ENCODE peak calls at places on chromosomes 3 and 15, in eight cellular contexts. C, X, E, L, Y, Z, Q and S are unnamed samples.

GRCh38 chr3:95899911-95900310 is 914.5 kb upstream of the EPHA6 start:
- DNase-seq in C (no peak), X (no peak), E (no peak), L (no peak), Y (no peak), Z (no peak), Q (no peak), S (no peak)

GRCh38 chr3:58074997-58075396 is 66.8 kb downstream of the FLNB start:
- DNase-seq in C (no peak), X (no peak), E (no peak), L (no peak), Y (no peak), Z (no peak), Q (no peak), S (no peak)

GRCh38 chr3:9404680-9405079 is 7.3 kb downstream of the SETD5 start:
- DNase-seq in C (no peak), X (no peak), E (no peak), L (no peak), Y (no peak), Z (peak), Q (no peak), S (no peak)

GRCh38 chr3:101829066-101829830 is 20.1 kb upstream of the NFKBIZ start:
- DNase-seq in C (peak), X (no peak), E (no peak), L (peak), Y (peak), Z (no peak), Q (peak), S (peak)

GRCh38 chr3:171245796-171246453 is 214.3 kb downstream of the TNIK start:
- DNase-seq in C (no peak), X (no peak), E (no peak), L (no peak), Y (no peak), Z (no peak), Q (no peak), S (no peak)

GRCh38 chr3:171018151-171018935 is 8.2 kb downstream of the SLC2A2 start:
- DNase-seq in C (no peak), X (no peak), E (no peak), L (no peak), Y (no peak), Z (no peak), Q (no peak), S (no peak)

GRCh38 chr3:14918356-14918860 is 29.0 kb upstream of the NR2C2 start:
- DNase-seq in C (no peak), X (no peak), E (no peak), L (no peak), Y (no peak), Z (no peak), Q (no peak), S (no peak)

GRCh38 chr15:45026646-45027045 is 3.7 kb downstream of the SORD start:
- DNase-seq in C (peak), X (no peak), E (no peak), L (no peak), Y (peak), Z (peak), Q (no peak), S (no peak)

GRCh38 chr15:90095521-90095959 is 6.7 kb downstream of the IDH2 start:
- DNase-seq in C (peak), X (no peak), E (no peak), L (no peak), Y (peak), Z (no peak), Q (no peak), S (no peak)

GRCh38 chr3:68436619-68437411 is 495.5 kb downstream of the TAFA4 start:
- DNase-seq in C (no peak), X (no peak), E (no peak), L (no peak), Y (no peak), Z (no peak), Q (no peak), S (no peak)

GRCh38 chr15:76823903-76824302 is 81.2 kb downstream of the SCAPER start:
- DNase-seq in C (no peak), X (no peak), E (no peak), L (no peak), Y (no peak), Z (no peak), Q (no peak), S (no peak)

GRCh38 chr15:52706091-52706490 is 26.9 kb upstream of the ATOSA start:
- DNase-seq in C (no peak), X (no peak), E (no peak), L (no peak), Y (no peak), Z (no peak), Q (no peak), S (no peak)

GRCh38 chr3:13610006-13610570 is 61.2 kb downstream of the FBLN2 start:
- DNase-seq in C (no peak), X (no peak), E (no peak), L (no peak), Y (no peak), Z (no peak), Q (no peak), S (no peak)

GRCh38 chr15:96079882-96080281 is 250.6 kb upstream of the NR2F2 start:
- DNase-seq in C (no peak), X (no peak), E (no peak), L (no peak), Y (no peak), Z (no peak), Q (no peak), S (no peak)

GRCh38 chr3:58585005-58585786 is 8.0 kb upstream of the FAM107A start:
- DNase-seq in C (peak), X (no peak), E (no peak), L (peak), Y (peak), Z (peak), Q (peak), S (peak)

GRCh38 chr15:47404877-47405276 is 312.4 kb upstream of the SEMA6D start:
- DNase-seq in C (no peak), X (no peak), E (no peak), L (no peak), Y (no peak), Z (no peak), Q (no peak), S (no peak)

GRCh38 chr3:183427206-183428139 is 946 bp downstream of the MCF2L2 start:
- DNase-seq in C (no peak), X (no peak), E (peak), L (no peak), Y (no peak), Z (no peak), Q (no peak), S (no peak)

GRCh38 chr15:56243774-56244236 is at the start of gene RFX7:
- DNase-seq in C (peak), X (no peak), E (peak), L (peak), Y (peak), Z (peak), Q (peak), S (peak)

GRCh38 chr3:119557874-119558264 is 1.5 kb downstream of the CD80 start:
- DNase-seq in C (no peak), X (no peak), E (no peak), L (no peak), Y (no peak), Z (no peak), Q (no peak), S (no peak)

GRCh38 chr15:95567686-95568085 is 762.8 kb upstream of the NR2F2 start:
- DNase-seq in C (no peak), X (no peak), E (no peak), L (no peak), Y (no peak), Z (no peak), Q (no peak), S (no peak)

GRCh38 chr15:27686376-27686775 is 412.7 kb downstream of the OCA2 start:
- DNase-seq in C (no peak), X (no peak), E (no peak), L (peak), Y (no peak), Z (no peak), Q (no peak), S (no peak)

GRCh38 chr3:24741506-24741905 is 246.9 kb upstream of the THRB start:
- DNase-seq in C (no peak), X (no peak), E (no peak), L (no peak), Y (no peak), Z (no peak), Q (no peak), S (no peak)

GRCh38 chr3:12822725-12823373 is 18.5 kb downstream of the RPL32 start:
- DNase-seq in C (no peak), X (no peak), E (no peak), L (peak), Y (no peak), Z (no peak), Q (no peak), S (no peak)

GRCh38 chr3:45414823-45415222 is 26.4 kb downstream of the LARS2 start:
- DNase-seq in C (no peak), X (no peak), E (no peak), L (no peak), Y (no peak), Z (no peak), Q (no peak), S (no peak)

GRCh38 chr15:60243769-60244168 is 154.0 kb downstream of the ANXA2 start:
- DNase-seq in C (no peak), X (no peak), E (no peak), L (no peak), Y (no peak), Z (no peak), Q (no peak), S (no peak)

GRCh38 chr3:72041531-72041930 is 256.6 kb upstream of the PROK2 start:
- DNase-seq in C (no peak), X (no peak), E (peak), L (no peak), Y (no peak), Z (no peak), Q (no peak), S (no peak)

GRCh38 chr15:81332326-81332725 is 8.4 kb upstream of the STARD5 start:
- DNase-seq in C (no peak), X (no peak), E (no peak), L (no peak), Y (no peak), Z (no peak), Q (no peak), S (no peak)

GRCh38 chr15:41950505-41950904 is 21.9 kb downstream of the EHD4 start:
- DNase-seq in C (no peak), X (no peak), E (no peak), L (no peak), Y (peak), Z (no peak), Q (no peak), S (no peak)

GRCh38 chr3:134496481-134497071 is 10.7 kb downstream of the CEP63 start:
- DNase-seq in C (no peak), X (no peak), E (no peak), L (no peak), Y (no peak), Z (no peak), Q (no peak), S (no peak)

GRCh38 chr15:94297543-94297942 is 66.2 kb downstream of the MCTP2 start:
- DNase-seq in C (no peak), X (no peak), E (no peak), L (no peak), Y (no peak), Z (no peak), Q (no peak), S (no peak)

GRCh38 chr15:40992241-40992741 is 39.0 kb downstream of the CHAC1 start:
- DNase-seq in C (no peak), X (no peak), E (no peak), L (no peak), Y (no peak), Z (no peak), Q (no peak), S (no peak)

GRCh38 chr3:64552160-64552559 is 135.6 kb downstream of the ADAMTS9 start:
- DNase-seq in C (no peak), X (no peak), E (no peak), L (no peak), Y (no peak), Z (no peak), Q (no peak), S (no peak)
- H3K27ac ChIP-seq in C (no peak), X (peak), E (no peak), L (no peak), Y (no peak), Z (no peak), Q (peak), S (peak)

GRCh38 chr3:38117748-38118420 is 19.0 kb downstream of the ACAA1 start:
- DNase-seq in C (peak), X (peak), E (peak), L (peak), Y (peak), Z (peak), Q (peak), S (peak)
- TF ChIP-seq CTCF in C (peak), X (peak), E (peak), L (peak), Y (peak), Z (peak), Q (peak), S (peak)

GRCh38 chr3:161854232-161854771 is 357.7 kb downstream of the OTOL1 start:
- DNase-seq in C (peak), X (no peak), E (peak), L (peak), Y (no peak), Z (no peak), Q (no peak), S (no peak)
- H3K27ac ChIP-seq in C (no peak), X (no peak), E (no peak), L (peak), Y (no peak), Z (peak), Q (no peak), S (no peak)

GRCh38 chr3:195766671-195767070 is 45.1 kb downstream of the MUC4 start:
- DNase-seq in C (no peak), X (no peak), E (no peak), L (no peak), Y (no peak), Z (no peak), Q (peak), S (no peak)
- TF ChIP-seq CTCF in C (no peak), X (no peak), E (no peak), L (no peak), Y (no peak), Z (no peak), Q (no peak), S (no peak)

GRCh38 chr3:172303941-172304558 is 144.2 kb downstream of the GHSR start:
- DNase-seq in C (no peak), X (no peak), E (no peak), L (no peak), Y (no peak), Z (no peak), Q (no peak), S (no peak)
- H3K27ac ChIP-seq in C (no peak), X (no peak), E (no peak), L (no peak), Y (no peak), Z (no peak), Q (no peak), S (no peak)